ENCODE peak calls at places on chromosomes 11 and 22, in five cellular contexts. B, U, T, D and O are unnamed samples.
A peak's percentile ranks its signal among the peaks of the same experiment; 100 is the strongest.

GRCh38 chr22:46878549-46878948 is 116.1 kb downstream of the TBC1D22A start:
- DNase-seq in D (no peak), T (no peak), B (no peak), U (no peak), O (no peak)

GRCh38 chr11:72584293-72584921 is 89.8 kb downstream of the PDE2A start:
- DNase-seq in B (no peak), D (no peak), U (no peak), T (no peak), O (no peak)

GRCh38 chr11:73376803-73377629 is 817 bp downstream of the RELT start:
- DNase-seq in D (peak; percentile 31), B (no peak), T (peak; percentile 40), U (no peak), O (peak; percentile 54)

GRCh38 chr11:70180906-70181305 is 22.2 kb upstream of the FADD start:
- DNase-seq in U (no peak), B (no peak), T (no peak), D (no peak), O (no peak)

GRCh38 chr22:29716814-29717213 is 3.0 kb upstream of the CABP7 start:
- DNase-seq in U (peak; percentile 60), B (peak; percentile 75), D (peak; percentile 63), T (no peak), O (peak; percentile 48)

GRCh38 chr11:110951609-110952008 is 239.4 kb upstream of the ARHGAP20 start:
- DNase-seq in T (no peak), U (no peak), D (no peak), B (no peak), O (no peak)

GRCh38 chr22:28051787-28052356 is 132.8 kb upstream of the PITPNB start:
- DNase-seq in B (peak; percentile 69), T (no peak), D (peak; percentile 78), U (no peak), O (peak; percentile 47)

GRCh38 chr22:20111045-20111688 is 4.7 kb upstream of the RANBP1 start:
- DNase-seq in D (no peak), B (peak; percentile 40), T (no peak), U (no peak), O (no peak)

GRCh38 chr11:120652705-120653335 is 141.3 kb downstream of the GRIK4 start:
- DNase-seq in T (no peak), U (no peak), D (no peak), B (peak; percentile 28), O (no peak)

GRCh38 chr22:24157783-24158170 is 23.5 kb upstream of the SUSD2 start:
- DNase-seq in U (peak; percentile 44), B (no peak), D (no peak), T (no peak), O (no peak)

GRCh38 chr22:17972385-17973181 is 51.8 kb downstream of the MICAL3 start:
- DNase-seq in U (no peak), B (peak; percentile 51), T (no peak), D (no peak), O (no peak)